ENCODE peak calls at places on chromosome 15, in seven cellular contexts. P is mesendoderm, I is SK-N-SH, Q is hepatocyte, O is fibroblast of lung, Y is DND-41, H is neural progenitor cell. F is an unnamed sample. For H3K79me2, the result is how much of the 10 kb centered on the place peaks cover.

GRCh38 chr15:77527164-77527778 is 105.4 kb downstream of the LINGO1 start:
- DNase-seq in O (peak), Q (peak), Y (peak), H (peak), I (peak), P (peak), F (peak)

GRCh38 chr15:52337198-52337853 is 41.7 kb upstream of the MYO5C start:
- DNase-seq in Q (no peak), Y (no peak), I (no peak), O (peak), H (no peak), P (peak), F (peak)

GRCh38 chr15:85707519-85708338 is 87.0 kb downstream of the KLHL25 start:
- DNase-seq in P (peak), I (peak), O (peak), H (no peak), Y (peak), Q (peak), F (no peak)

GRCh38 chr15:59674501-59674900 is 14.6 kb downstream of the BNIP2 start:
- DNase-seq in Y (no peak), Q (no peak), I (no peak), O (no peak), P (no peak), H (no peak), F (no peak)

GRCh38 chr15:34818531-34818930 is 23.2 kb upstream of the ACTC1 start:
- DNase-seq in H (no peak), Y (no peak), Q (no peak), O (no peak), I (no peak), P (no peak), F (no peak)

GRCh38 chr15:39851505-39852082 is 68.5 kb downstream of the GPR176 start:
- DNase-seq in Q (no peak), P (peak), I (no peak), O (peak), H (no peak), Y (no peak), F (no peak)

GRCh38 chr15:80155001-80155377 is 2.2 kb downstream of the FAH start:
- DNase-seq in O (no peak), I (no peak), Y (no peak), H (no peak), Q (no peak), P (no peak), F (no peak)

GRCh38 chr15:40310001-40310959 is 2.5 kb upstream of the PLCB2 start:
- DNase-seq in P (peak), Y (peak), Q (peak), O (peak), H (peak), I (peak), F (peak)

GRCh38 chr15:64586974-64587373 is 126.6 kb downstream of the ZNF609 start:
- DNase-seq in P (no peak), Y (no peak), O (no peak), H (no peak), Q (no peak), I (no peak), F (peak)

GRCh38 chr15:64586259-64586658 is 125.9 kb downstream of the ZNF609 start:
- DNase-seq in H (no peak), I (no peak), Q (no peak), Y (no peak), P (peak), O (no peak), F (no peak)

GRCh38 chr15:64583983-64584382 is 123.6 kb downstream of the ZNF609 start:
- DNase-seq in P (no peak), O (no peak), I (no peak), H (no peak), Y (no peak), Q (no peak), F (no peak)

GRCh38 chr15:64589435-64590084 is 129.2 kb downstream of the ZNF609 start:
- DNase-seq in P (peak), O (no peak), I (no peak), Q (no peak), Y (no peak), H (no peak), F (no peak)
- H3K79me2 ChIP-seq in P (under half), O (under half), I (half or more), Q (half or more), Y (half or more), H (half or more), F (half or more)

DNA sequence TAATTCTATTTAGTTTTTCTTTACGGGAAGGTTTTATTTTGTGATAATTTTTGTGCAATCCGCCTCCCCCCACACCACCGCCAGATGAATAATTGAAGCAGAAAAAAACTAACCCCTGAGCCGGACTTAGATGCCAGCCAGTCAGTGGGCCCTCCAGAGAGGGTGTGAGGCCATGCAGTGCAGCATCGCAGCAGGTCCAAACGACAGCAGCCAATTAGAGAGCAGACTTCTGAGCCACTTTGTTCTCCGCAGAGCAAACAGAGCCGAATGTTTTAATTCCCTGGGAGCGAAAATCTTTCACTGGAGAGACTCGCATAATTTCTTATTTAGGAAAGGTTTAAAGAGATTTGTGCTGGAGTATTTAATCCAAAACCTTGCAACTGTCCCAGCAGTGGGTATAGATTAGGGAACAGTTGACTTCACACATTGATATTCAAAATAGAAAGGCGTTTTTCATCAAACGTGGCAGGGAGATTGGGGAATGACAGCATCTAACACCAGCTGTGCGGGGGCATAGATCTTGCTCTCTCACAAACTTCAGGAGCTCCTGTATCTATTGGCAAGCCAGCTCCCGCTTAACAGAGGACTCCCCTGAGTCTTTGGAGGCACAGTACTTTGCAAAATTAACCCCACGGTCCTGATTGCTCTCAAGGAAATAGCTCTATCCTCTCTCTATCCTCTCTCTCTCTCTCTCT is 168.1 kb downstream of the MEX3B start:
- DNase-seq in P (peak), Y (no peak), O (no peak), H (peak), I (no peak), Q (no peak), F (no peak)
- H3K4me3 ChIP-seq in P (no peak), Y (no peak), O (no peak), H (peak), I (no peak), Q (no peak), F (no peak)

GRCh38 chr15:98715401-98715800 is 67.1 kb downstream of the IGF1R start:
- DNase-seq in Y (no peak), Q (no peak), I (no peak), H (no peak), P (no peak), O (no peak), F (no peak)

GRCh38 chr15:98712845-98713584 is 64.7 kb downstream of the IGF1R start:
- DNase-seq in O (no peak), I (peak), Y (no peak), P (no peak), H (no peak), Q (no peak), F (no peak)

GRCh38 chr15:98714906-98715305 is 66.6 kb downstream of the IGF1R start:
- DNase-seq in O (no peak), Q (no peak), P (no peak), I (no peak), H (no peak), Y (no peak), F (no peak)

GRCh38 chr15:98711810-98712209 is 63.5 kb downstream of the IGF1R start:
- DNase-seq in O (no peak), Y (no peak), P (no peak), I (no peak), Q (no peak), H (no peak), F (no peak)

DNA sequence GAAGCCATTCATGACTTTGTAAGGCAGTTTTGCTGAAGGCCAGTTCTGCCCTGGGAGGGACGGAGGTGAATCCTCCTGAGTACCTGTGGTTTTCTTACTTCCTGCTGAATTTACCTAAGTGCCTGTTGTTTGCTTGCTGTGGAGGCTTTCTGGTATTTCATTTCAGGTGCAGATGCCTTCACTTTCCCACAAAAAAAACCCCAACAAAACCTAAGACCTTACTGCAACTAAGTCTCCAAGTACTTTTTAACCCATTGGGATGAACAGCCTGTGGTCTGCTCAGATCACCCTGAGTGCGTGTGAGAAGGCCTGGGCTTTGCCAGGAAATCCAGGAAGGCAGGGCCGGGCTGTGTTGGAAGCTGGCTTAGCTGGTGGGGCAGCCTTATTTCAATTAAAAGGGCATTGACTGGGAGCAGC is 65.3 kb downstream of the IGF1R start:
- DNase-seq in Q (no peak), I (no peak), O (no peak), Y (no peak), P (peak), H (no peak), F (peak)
- H3K27ac ChIP-seq in Q (peak), I (no peak), O (no peak), Y (no peak), P (peak), H (no peak), F (no peak)

GRCh38 chr15:48469681-48470080 is 138.5 kb downstream of the DUT start:
- DNase-seq in Y (no peak), I (no peak), O (no peak), Q (no peak), P (no peak), H (no peak), F (no peak)

GRCh38 chr15:48471073-48471472 is 139.8 kb downstream of the DUT start:
- DNase-seq in Q (no peak), H (no peak), I (no peak), Y (no peak), P (no peak), O (no peak), F (no peak)

GRCh38 chr15:48467801-48468200 is 136.6 kb downstream of the DUT start:
- DNase-seq in Y (no peak), H (no peak), I (no peak), O (no peak), P (no peak), Q (no peak), F (no peak)

GRCh38 chr15:48470096-48470495 is 138.9 kb downstream of the DUT start:
- DNase-seq in H (no peak), P (no peak), O (no peak), I (no peak), Y (no peak), Q (no peak), F (no peak)

GRCh38 chr15:48469271-48469670 is 138.0 kb downstream of the DUT start:
- DNase-seq in H (no peak), Y (no peak), P (no peak), I (no peak), Q (no peak), O (no peak), F (no peak)
- H3K79me2 ChIP-seq in H (under half), Y (under half), P (under half), I (under half), Q (under half), O (under half), F (under half)

GRCh38 chr15:61034793-61035710 is 194.1 kb downstream of the RORA start:
- DNase-seq in I (peak), H (no peak), O (peak), Y (no peak), Q (no peak), P (no peak), F (peak)

GRCh38 chr15:61032600-61033286 is 196.4 kb downstream of the RORA start:
- DNase-seq in Q (no peak), P (no peak), O (no peak), Y (no peak), I (no peak), H (no peak), F (no peak)

GRCh38 chr15:61036121-61036520 is 193.0 kb downstream of the RORA start:
- DNase-seq in Q (no peak), Y (no peak), H (no peak), O (no peak), I (no peak), P (no peak), F (no peak)

GRCh38 chr15:61033319-61033718 is 195.8 kb downstream of the RORA start:
- DNase-seq in P (peak), Y (no peak), Q (no peak), I (no peak), O (no peak), H (no peak), F (no peak)

DNA sequence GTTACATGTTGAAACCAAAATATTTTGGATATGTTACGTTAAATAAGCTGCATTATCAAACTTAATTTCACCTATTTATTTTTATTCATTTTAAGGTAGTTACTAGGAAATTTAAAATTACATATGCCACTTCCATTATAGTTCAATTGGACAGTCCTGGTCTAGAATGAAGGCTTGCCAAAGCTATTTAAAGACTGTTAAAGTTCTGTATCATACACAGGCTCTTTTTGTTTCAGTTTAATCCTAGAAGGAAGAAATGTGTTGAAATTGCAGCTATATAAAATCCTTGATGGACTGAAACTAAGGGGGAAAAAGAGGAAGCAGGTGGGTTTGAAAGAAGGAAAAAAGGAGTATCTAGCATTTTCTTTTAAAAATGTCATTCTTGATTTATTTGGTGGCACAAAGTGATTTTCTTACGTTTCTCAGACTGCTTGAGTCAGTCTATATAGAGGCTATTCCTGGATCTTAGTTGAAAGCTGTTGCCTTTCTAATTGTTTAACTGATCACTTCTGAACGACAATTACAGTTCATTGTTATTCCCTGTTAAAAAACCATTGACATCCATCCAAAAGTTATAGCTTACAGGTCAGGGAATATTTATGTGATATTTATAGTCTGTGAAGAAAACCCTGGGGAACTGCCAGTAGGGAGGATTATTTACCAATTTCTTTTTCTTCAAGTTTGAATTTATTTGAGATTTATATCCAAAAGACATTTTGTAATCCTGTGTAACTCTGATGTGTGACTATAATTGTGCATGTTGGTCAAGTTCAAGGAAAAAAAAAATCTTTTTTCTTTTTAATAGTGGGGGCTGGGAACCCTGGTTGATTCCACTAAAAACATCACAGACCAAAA is 194.9 kb downstream of the RORA start:
- DNase-seq in H (no peak), Y (no peak), I (no peak), P (no peak), O (no peak), Q (no peak), F (no peak)
- H3K4me3 ChIP-seq in H (no peak), Y (no peak), I (peak), P (no peak), O (no peak), Q (no peak), F (peak)